ENCODE peak calls at places on chromosomes 2 and 18, in eight cellular contexts. One of them, this sample, is unnamed.

GRCh38 chr18:12336887-12337286 is 28.8 kb downstream of the TUBB6 start:
- DNase-seq in aorta: no peak
- DNase-seq in HT-29: peak
- DNase-seq in lower leg skin: no peak
- DNase-seq in HCT116: no peak
- DNase-seq in posterior cingulate gyrus: no peak
- DNase-seq in stimulated activated CD4-positive, alpha-beta T cell treated with anti-CD3 and anti-CD28 coated beads, Interleukin-4, amount 100 ng/mL, for 24 hours: no peak
- DNase-seq in HEK293T: no peak
- DNase-seq in this sample: no peak

GRCh38 chr18:45874501-45875184 is 49.2 kb downstream of the SIGLEC15 start:
- DNase-seq in aorta: no peak
- DNase-seq in HT-29: no peak
- DNase-seq in lower leg skin: no peak
- DNase-seq in HCT116: no peak
- DNase-seq in posterior cingulate gyrus: no peak
- DNase-seq in stimulated activated CD4-positive, alpha-beta T cell treated with anti-CD3 and anti-CD28 coated beads, Interleukin-4, amount 100 ng/mL, for 24 hours: peak
- DNase-seq in HEK293T: no peak
- DNase-seq in this sample: no peak

GRCh38 chr2:175004730-175004979 is 526 bp downstream of the CHN1 start:
- DNase-seq in aorta: no peak
- DNase-seq in HT-29: no peak
- DNase-seq in lower leg skin: peak
- DNase-seq in HCT116: no peak
- DNase-seq in posterior cingulate gyrus: no peak
- DNase-seq in stimulated activated CD4-positive, alpha-beta T cell treated with anti-CD3 and anti-CD28 coated beads, Interleukin-4, amount 100 ng/mL, for 24 hours: no peak
- DNase-seq in HEK293T: peak
- DNase-seq in this sample: no peak

GRCh38 chr18:13368080-13368813 is 149.7 kb downstream of the LDLRAD4 start:
- DNase-seq in aorta: no peak
- DNase-seq in HT-29: no peak
- DNase-seq in lower leg skin: no peak
- DNase-seq in HCT116: no peak
- DNase-seq in posterior cingulate gyrus: no peak
- DNase-seq in stimulated activated CD4-positive, alpha-beta T cell treated with anti-CD3 and anti-CD28 coated beads, Interleukin-4, amount 100 ng/mL, for 24 hours: no peak
- DNase-seq in HEK293T: no peak
- DNase-seq in this sample: no peak

GRCh38 chr2:42057902-42058450 is 10.2 kb downstream of the PKDCC start:
- DNase-seq in aorta: no peak
- DNase-seq in HT-29: no peak
- DNase-seq in lower leg skin: no peak
- DNase-seq in HCT116: no peak
- DNase-seq in posterior cingulate gyrus: no peak
- DNase-seq in stimulated activated CD4-positive, alpha-beta T cell treated with anti-CD3 and anti-CD28 coated beads, Interleukin-4, amount 100 ng/mL, for 24 hours: no peak
- DNase-seq in HEK293T: no peak
- DNase-seq in this sample: no peak

GRCh38 chr2:128396946-128397345 is 78.3 kb upstream of the HS6ST1 start:
- DNase-seq in aorta: no peak
- DNase-seq in HT-29: no peak
- DNase-seq in lower leg skin: no peak
- DNase-seq in HCT116: no peak
- DNase-seq in posterior cingulate gyrus: no peak
- DNase-seq in stimulated activated CD4-positive, alpha-beta T cell treated with anti-CD3 and anti-CD28 coated beads, Interleukin-4, amount 100 ng/mL, for 24 hours: no peak
- DNase-seq in HEK293T: no peak
- DNase-seq in this sample: no peak

GRCh38 chr18:10271481-10271880 is 183.0 kb upstream of the APCDD1 start:
- DNase-seq in aorta: no peak
- DNase-seq in HT-29: no peak
- DNase-seq in lower leg skin: no peak
- DNase-seq in HCT116: no peak
- DNase-seq in posterior cingulate gyrus: no peak
- DNase-seq in stimulated activated CD4-positive, alpha-beta T cell treated with anti-CD3 and anti-CD28 coated beads, Interleukin-4, amount 100 ng/mL, for 24 hours: no peak
- DNase-seq in HEK293T: no peak
- DNase-seq in this sample: no peak

GRCh38 chr18:48658721-48659120 is 119.9 kb downstream of the CTIF start:
- DNase-seq in aorta: no peak
- DNase-seq in HT-29: no peak
- DNase-seq in lower leg skin: peak
- DNase-seq in HCT116: no peak
- DNase-seq in posterior cingulate gyrus: no peak
- DNase-seq in stimulated activated CD4-positive, alpha-beta T cell treated with anti-CD3 and anti-CD28 coated beads, Interleukin-4, amount 100 ng/mL, for 24 hours: no peak
- DNase-seq in HEK293T: no peak
- DNase-seq in this sample: no peak

GRCh38 chr2:137155351-137156104 is 390.2 kb downstream of the THSD7B start:
- DNase-seq in aorta: no peak
- DNase-seq in HT-29: peak
- DNase-seq in lower leg skin: no peak
- DNase-seq in HCT116: no peak
- DNase-seq in posterior cingulate gyrus: no peak
- DNase-seq in stimulated activated CD4-positive, alpha-beta T cell treated with anti-CD3 and anti-CD28 coated beads, Interleukin-4, amount 100 ng/mL, for 24 hours: no peak
- DNase-seq in HEK293T: no peak
- DNase-seq in this sample: no peak

GRCh38 chr2:73896362-73897239 is 3.8 kb downstream of the ACTG2 start:
- DNase-seq in aorta: peak
- DNase-seq in HT-29: no peak
- DNase-seq in lower leg skin: peak
- DNase-seq in HCT116: no peak
- DNase-seq in posterior cingulate gyrus: no peak
- DNase-seq in stimulated activated CD4-positive, alpha-beta T cell treated with anti-CD3 and anti-CD28 coated beads, Interleukin-4, amount 100 ng/mL, for 24 hours: peak
- DNase-seq in HEK293T: no peak
- DNase-seq in this sample: no peak

GRCh38 chr2:79511320-79511951 is 1.4 kb upstream of the CTNNA2 start:
- DNase-seq in aorta: no peak
- DNase-seq in HT-29: peak
- DNase-seq in lower leg skin: no peak
- DNase-seq in HCT116: no peak
- DNase-seq in posterior cingulate gyrus: no peak
- DNase-seq in stimulated activated CD4-positive, alpha-beta T cell treated with anti-CD3 and anti-CD28 coated beads, Interleukin-4, amount 100 ng/mL, for 24 hours: no peak
- DNase-seq in HEK293T: peak
- DNase-seq in this sample: no peak

GRCh38 chr2:209472386-209472832 is 48.6 kb downstream of the MAP2 start:
- DNase-seq in aorta: no peak
- DNase-seq in HT-29: no peak
- DNase-seq in lower leg skin: no peak
- DNase-seq in HCT116: no peak
- DNase-seq in posterior cingulate gyrus: no peak
- DNase-seq in stimulated activated CD4-positive, alpha-beta T cell treated with anti-CD3 and anti-CD28 coated beads, Interleukin-4, amount 100 ng/mL, for 24 hours: no peak
- DNase-seq in HEK293T: no peak
- DNase-seq in this sample: no peak

GRCh38 chr2:176612736-176613135 is 343.5 kb downstream of the MTX2 start:
- DNase-seq in aorta: no peak
- DNase-seq in HT-29: no peak
- DNase-seq in lower leg skin: no peak
- DNase-seq in HCT116: no peak
- DNase-seq in posterior cingulate gyrus: no peak
- DNase-seq in stimulated activated CD4-positive, alpha-beta T cell treated with anti-CD3 and anti-CD28 coated beads, Interleukin-4, amount 100 ng/mL, for 24 hours: no peak
- DNase-seq in HEK293T: no peak
- DNase-seq in this sample: no peak

GRCh38 chr2:128315122-128315828 is 3.4 kb downstream of the HS6ST1 start:
- DNase-seq in aorta: peak
- DNase-seq in HT-29: no peak
- DNase-seq in lower leg skin: peak
- DNase-seq in HCT116: no peak
- DNase-seq in posterior cingulate gyrus: no peak
- DNase-seq in stimulated activated CD4-positive, alpha-beta T cell treated with anti-CD3 and anti-CD28 coated beads, Interleukin-4, amount 100 ng/mL, for 24 hours: peak
- DNase-seq in HEK293T: no peak
- DNase-seq in this sample: no peak

This sample was measured in upper lobe of right lung.